ENCODE peak calls at places on chromosomes 3 and 15, in four cellular contexts. One of them, this sample, is unnamed.

GRCh38 chr3:28139967-28140634 is 101.3 kb upstream of the CMC1 start:
- DNase-seq in AG10803: no peak
- DNase-seq in GM06990: no peak
- DNase-seq in astrocyte: no peak
- DNase-seq in this sample: peak; percentile 54

GRCh38 chr3:100159564-100160153 is 45.4 kb upstream of the FILIP1L start:
- DNase-seq in AG10803: peak; percentile 80
- DNase-seq in GM06990: no peak
- DNase-seq in astrocyte: peak; percentile 86
- DNase-seq in this sample: peak; percentile 68

GRCh38 chr3:172711457-172711800 is 562 bp upstream of the NCEH1 start:
- DNase-seq in AG10803: no peak
- DNase-seq in GM06990: no peak
- DNase-seq in astrocyte: no peak
- DNase-seq in this sample: no peak

GRCh38 chr15:48796930-48797329 is 13.9 kb downstream of the CEP152 start:
- DNase-seq in AG10803: peak; percentile 25
- DNase-seq in GM06990: peak; percentile 14
- DNase-seq in astrocyte: peak; percentile 81
- DNase-seq in this sample: peak; percentile 81

GRCh38 chr15:70096215-70096974 is 1.3 kb downstream of the TLE3 start:
- DNase-seq in AG10803: peak; percentile 24
- DNase-seq in GM06990: peak; percentile 52
- DNase-seq in astrocyte: no peak
- DNase-seq in this sample: peak; percentile 55

GRCh38 chr3:13827699-13828098 is 52.2 kb downstream of the WNT7A start:
- DNase-seq in AG10803: no peak
- DNase-seq in GM06990: no peak
- DNase-seq in astrocyte: no peak
- DNase-seq in this sample: no peak

GRCh38 chr3:185283374-185283935 is 29.6 kb upstream of the EHHADH start:
- DNase-seq in AG10803: no peak
- DNase-seq in GM06990: no peak
- DNase-seq in astrocyte: peak; percentile 45
- DNase-seq in this sample: no peak

GRCh38 chr15:85037617-85038016 is 56.0 kb downstream of the PDE8A start:
- DNase-seq in AG10803: no peak
- DNase-seq in GM06990: no peak
- DNase-seq in astrocyte: no peak
- DNase-seq in this sample: no peak

GRCh38 chr3:145286937-145287336 is 874.0 kb downstream of the PLOD2 start:
- DNase-seq in AG10803: no peak
- DNase-seq in GM06990: no peak
- DNase-seq in astrocyte: no peak
- DNase-seq in this sample: no peak

GRCh38 chr15:36888018-36888992 is 212.0 kb downstream of the MEIS2 start:
- DNase-seq in AG10803: peak; percentile 37
- DNase-seq in GM06990: no peak
- DNase-seq in astrocyte: peak; percentile 60
- DNase-seq in this sample: no peak

GRCh38 chr3:107599755-107600122 is 77.0 kb downstream of the BBX start:
- DNase-seq in AG10803: no peak
- DNase-seq in GM06990: no peak
- DNase-seq in astrocyte: no peak
- DNase-seq in this sample: no peak

GRCh38 chr15:50183112-50183794 is 1.3 kb downstream of the SLC27A2 start:
- DNase-seq in AG10803: no peak
- DNase-seq in GM06990: peak; percentile 27
- DNase-seq in astrocyte: no peak
- DNase-seq in this sample: no peak

GRCh38 chr3:71166366-71166765 is 417.2 kb downstream of the FOXP1 start:
- DNase-seq in AG10803: no peak
- DNase-seq in GM06990: no peak
- DNase-seq in astrocyte: no peak
- DNase-seq in this sample: no peak

GRCh38 chr3:47475029-47475569 is 642 bp downstream of the SCAP start:
- DNase-seq in AG10803: peak; percentile 25
- DNase-seq in GM06990: no peak
- DNase-seq in astrocyte: peak; percentile 12
- DNase-seq in this sample: peak; percentile 36

GRCh38 chr3:58532794-58533220 is 4.2 kb downstream of the ACOX2 start:
- DNase-seq in AG10803: peak; percentile 59
- DNase-seq in GM06990: peak; percentile 78
- DNase-seq in astrocyte: peak; percentile 47
- DNase-seq in this sample: peak; percentile 79

GRCh38 chr3:42601898-42602581 is 1.6 kb downstream of the NKTR start:
- DNase-seq in AG10803: no peak
- DNase-seq in GM06990: no peak
- DNase-seq in astrocyte: no peak
- DNase-seq in this sample: peak; percentile 36

GRCh38 chr3:63656791-63657190 is 4.3 kb downstream of the SNTN start:
- DNase-seq in AG10803: peak; percentile 76
- DNase-seq in GM06990: no peak
- DNase-seq in astrocyte: peak; percentile 93
- DNase-seq in this sample: peak; percentile 44

GRCh38 chr3:169041677-169042171 is 621.8 kb downstream of the MECOM start:
- DNase-seq in AG10803: peak; percentile 76
- DNase-seq in GM06990: no peak
- DNase-seq in astrocyte: peak; percentile 76
- DNase-seq in this sample: peak; percentile 84

GRCh38 chr15:61030451-61030850 is 198.7 kb downstream of the RORA start:
- DNase-seq in AG10803: peak; percentile 83
- DNase-seq in GM06990: no peak
- DNase-seq in astrocyte: no peak
- DNase-seq in this sample: no peak

GRCh38 chr3:72446406-72447058 is 401.7 kb downstream of the SHQ1 start:
- DNase-seq in AG10803: no peak
- DNase-seq in GM06990: no peak
- DNase-seq in astrocyte: peak; percentile 25
- DNase-seq in this sample: peak; percentile 31

GRCh38 chr3:56610669-56611335 is 53.8 kb downstream of the CCDC66 start:
- DNase-seq in AG10803: no peak
- DNase-seq in GM06990: no peak
- DNase-seq in astrocyte: no peak
- DNase-seq in this sample: no peak

GRCh38 chr15:52464040-52464439 is 64.6 kb downstream of the MYO5A start:
- DNase-seq in AG10803: no peak
- DNase-seq in GM06990: no peak
- DNase-seq in astrocyte: no peak
- DNase-seq in this sample: no peak

DNA sequence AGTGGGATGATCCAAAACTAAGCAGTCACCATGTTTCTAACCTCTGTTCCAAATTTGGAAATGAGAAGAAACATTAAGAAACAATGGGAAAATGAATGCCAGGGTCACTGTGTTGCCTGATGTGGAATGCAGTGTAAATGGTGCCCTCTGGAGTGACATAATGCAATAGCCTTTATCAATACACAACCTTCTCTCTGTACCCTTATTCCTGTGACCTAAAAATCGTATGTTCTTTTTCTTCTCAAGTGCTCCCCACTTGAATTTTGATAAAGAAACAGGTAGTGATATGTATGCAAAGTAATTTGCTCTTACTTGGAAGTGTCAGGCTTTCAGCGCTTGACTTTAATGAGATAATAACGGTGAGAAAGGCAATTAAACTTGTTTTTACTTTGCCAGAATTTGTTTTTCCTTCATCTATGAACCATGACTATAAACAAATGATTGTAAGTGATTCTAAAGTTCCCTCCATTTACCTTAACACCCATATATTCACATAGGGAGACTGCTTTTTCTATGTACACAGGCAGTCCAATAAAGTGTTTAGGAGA is 145.8 kb upstream of the THRB start:
- DNase-seq in AG10803: peak; percentile 65
- DNase-seq in GM06990: no peak
- DNase-seq in astrocyte: peak; percentile 2
- DNase-seq in this sample: peak; percentile 67
- TF ChIP-seq CTCF in AG10803: peak; percentile 66
- TF ChIP-seq CTCF in GM06990: peak; percentile 37
- TF ChIP-seq CTCF in astrocyte: peak; percentile 30
- TF ChIP-seq CTCF in this sample: peak; percentile 65

GRCh38 chr15:55742498-55742926 is 440 bp downstream of the PRTG start:
- DNase-seq in AG10803: no peak
- DNase-seq in GM06990: peak; percentile 27
- DNase-seq in astrocyte: peak; percentile 38
- DNase-seq in this sample: peak; percentile 48
- H3K4me3 ChIP-seq in AG10803: peak overlapping the region; percentile 56
- H3K4me3 ChIP-seq in GM06990: peak overlapping the region; percentile 64
- H3K4me3 ChIP-seq in astrocyte: peak overlapping the region; percentile 63
- H3K4me3 ChIP-seq in this sample: peak overlapping the region; percentile 74

GRCh38 chr3:39065197-39065596 is 13.4 kb downstream of the WDR48 start:
- DNase-seq in AG10803: peak; percentile 57
- DNase-seq in GM06990: peak; percentile 15
- DNase-seq in astrocyte: peak; percentile 46
- DNase-seq in this sample: peak; percentile 77
- TF ChIP-seq CTCF in AG10803: peak; percentile 64
- TF ChIP-seq CTCF in GM06990: peak; percentile 67
- TF ChIP-seq CTCF in astrocyte: peak; percentile 50
- TF ChIP-seq CTCF in this sample: peak; percentile 82

DNA sequence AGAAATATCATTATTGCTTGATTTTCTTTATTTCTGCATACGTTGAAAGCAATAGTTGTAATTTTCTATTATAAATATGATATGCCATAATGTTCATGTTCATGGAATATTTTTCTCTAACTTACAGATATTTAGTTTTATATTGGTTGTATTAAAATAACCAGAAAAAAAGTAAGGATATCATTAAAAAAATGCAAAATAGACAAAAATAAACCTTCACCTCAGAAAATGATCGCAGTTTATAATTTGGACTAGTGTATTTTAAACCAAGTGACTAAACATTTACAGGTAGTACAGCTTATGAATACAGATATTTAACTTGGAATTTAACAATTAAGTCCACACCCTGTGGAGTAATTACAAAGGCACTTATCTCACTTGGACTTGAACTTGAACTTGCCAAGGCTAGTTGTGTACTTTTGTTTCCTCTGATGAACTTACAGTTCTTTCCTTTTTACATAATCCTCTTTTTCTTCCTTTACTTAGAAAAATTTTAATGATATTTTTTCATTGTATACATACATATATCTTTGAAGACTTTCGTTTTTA is 156.7 kb downstream of the CHL1 start:
- DNase-seq in AG10803: no peak
- DNase-seq in GM06990: no peak
- DNase-seq in astrocyte: no peak
- DNase-seq in this sample: no peak
- H3K4me3 ChIP-seq in AG10803: no peak overlapping the region
- H3K4me3 ChIP-seq in GM06990: no peak overlapping the region
- H3K4me3 ChIP-seq in astrocyte: no peak overlapping the region
- H3K4me3 ChIP-seq in this sample: no peak overlapping the region

DNA sequence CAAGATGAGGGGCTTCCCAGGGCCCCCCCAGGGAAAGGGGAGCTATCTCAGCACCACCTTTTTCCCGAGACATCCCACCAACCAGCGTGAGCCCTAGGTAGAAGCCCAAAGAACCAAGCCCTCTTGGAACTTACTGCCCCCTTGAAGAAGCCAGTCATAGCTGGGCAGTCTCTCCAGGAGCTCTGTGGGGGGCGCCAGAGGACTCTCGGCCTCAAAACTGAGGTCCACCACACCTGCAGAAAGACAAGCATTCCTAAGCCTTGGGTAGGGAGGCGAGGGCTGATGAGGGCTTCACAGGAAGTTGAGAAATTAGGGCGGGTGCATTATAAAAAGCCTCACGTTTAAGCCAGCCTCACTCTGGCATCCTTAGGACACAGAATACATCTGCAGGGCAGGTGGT is 9.0 kb downstream of the SSUH2 start:
- DNase-seq in AG10803: no peak
- DNase-seq in GM06990: no peak
- DNase-seq in astrocyte: no peak
- DNase-seq in this sample: no peak
- TF ChIP-seq CTCF in AG10803: no peak
- TF ChIP-seq CTCF in GM06990: no peak
- TF ChIP-seq CTCF in astrocyte: no peak
- TF ChIP-seq CTCF in this sample: no peak

This sample was measured in choroid plexus epithelial cell.